ENCODE peak calls at places on chromosome 7, in five cellular contexts. Y is IMR-90, F is upper lobe of right lung, G is tibial artery, M is neural progenitor cell. E is an unnamed sample.

GRCh38 chr7:121330053-121330833 is 1.4 kb downstream of the WNT16 start:
- DNase-seq in F (no peak), Y (no peak), G (no peak), M (peak; percentile 81), E (no peak)

GRCh38 chr7:156080046-156080445 is 267.8 kb upstream of the SHH start:
- DNase-seq in Y (no peak), F (peak; percentile 27), G (peak; percentile 40), M (no peak), E (no peak)

GRCh38 chr7:80307251-80307856 is 172.7 kb downstream of the GNAI1 start:
- DNase-seq in G (no peak), F (no peak), M (no peak), Y (peak; percentile 85), E (no peak)

GRCh38 chr7:140596751-140597424 is 43.7 kb downstream of the DENND2A start:
- DNase-seq in M (no peak), Y (peak; percentile 79), G (no peak), F (no peak), E (no peak)

GRCh38 chr7:13109201-13109600 is 421.8 kb downstream of the ARL4A start:
- DNase-seq in M (no peak), Y (no peak), G (no peak), F (no peak), E (no peak)

GRCh38 chr7:90540406-90540805 is 55.7 kb upstream of the CDK14 start:
- DNase-seq in G (no peak), F (no peak), M (no peak), Y (no peak), E (no peak)

GRCh38 chr7:102264367-102264891 is 22.2 kb upstream of the SH2B2 start:
- DNase-seq in Y (peak; percentile 78), M (no peak), G (no peak), F (no peak), E (no peak)

GRCh38 chr7:129779602-129780256 is 168.2 kb downstream of the NRF1 start:
- DNase-seq in F (peak; percentile 91), Y (no peak), M (peak; percentile 85), G (no peak), E (no peak)

GRCh38 chr7:38034062-38034907 is 113.8 kb downstream of the EPDR1 start:
- DNase-seq in Y (no peak), G (no peak), F (no peak), M (no peak), E (no peak)

GRCh38 chr7:94173436-94173835 is 169.3 kb upstream of the BET1 start:
- DNase-seq in Y (no peak), G (no peak), F (no peak), M (no peak), E (no peak)

GRCh38 chr7:4740796-4741195 is 34.6 kb upstream of the AP5Z1 start:
- DNase-seq in F (no peak), Y (no peak), G (no peak), M (no peak), E (no peak)

GRCh38 chr7:100893318-100893895 is 2.3 kb downstream of the ACHE start:
- DNase-seq in M (no peak), Y (no peak), F (no peak), G (no peak), E (no peak)

GRCh38 chr7:139936760-139937310 is 107.8 kb downstream of the TBXAS1 start:
- DNase-seq in Y (peak; percentile 88), F (no peak), G (no peak), M (no peak), E (no peak)

GRCh38 chr7:34612671-34613070 is 45.3 kb upstream of the NPSR1 start:
- DNase-seq in Y (no peak), F (no peak), G (no peak), M (peak; percentile 4), E (no peak)

GRCh38 chr7:119065966-119066365 is 841.5 kb downstream of the ANKRD7 start:
- DNase-seq in F (no peak), Y (no peak), G (no peak), M (no peak), E (no peak)

GRCh38 chr7:44348300-44348699 is 22.9 kb upstream of the CAMK2B start:
- DNase-seq in G (no peak), M (peak; percentile 31), Y (peak; percentile 39), F (no peak), E (no peak)

GRCh38 chr7:134755422-134756022 is 23.9 kb upstream of the CALD1 start:
- DNase-seq in Y (no peak), G (no peak), F (no peak), M (peak; percentile 47), E (peak; percentile 44)

GRCh38 chr7:135924302-135924701 is 52.9 kb downstream of the MTPN start:
- DNase-seq in M (no peak), G (no peak), F (no peak), Y (peak; percentile 2), E (no peak)

GRCh38 chr7:2808891-2809660 is 35.0 kb downstream of the GNA12 start:
- DNase-seq in F (peak; percentile 74), M (no peak), Y (no peak), G (peak; percentile 61), E (no peak)

GRCh38 chr7:149881328-149882263 is 7.8 kb downstream of the ATP6V0E2 start:
- DNase-seq in G (no peak), M (no peak), Y (no peak), F (no peak), E (no peak)

GRCh38 chr7:129017933-129018538 is 36.9 kb downstream of the TNPO3 start:
- DNase-seq in Y (no peak), F (no peak), G (no peak), M (no peak), E (no peak)

GRCh38 chr7:154750353-154750801 is 252.5 kb downstream of the PAXIP1 start:
- DNase-seq in M (no peak), Y (no peak), F (no peak), G (no peak), E (no peak)

GRCh38 chr7:127256326-127256725 is 3.6 kb upstream of the GRM8 start:
- DNase-seq in Y (no peak), F (no peak), M (no peak), G (no peak), E (no peak)

GRCh38 chr7:82343-83155 is 109.8 kb upstream of the FAM20C start:
- DNase-seq in Y (no peak), G (peak; percentile 43), F (no peak), M (peak; percentile 29), E (no peak)

GRCh38 chr7:70630647-70631457 is 501.1 kb upstream of the GALNT17 start:
- DNase-seq in G (no peak), F (no peak), Y (peak; percentile 66), M (peak; percentile 34), E (no peak)

GRCh38 chr7:136950331-136950730 is 81.9 kb downstream of the CHRM2 start:
- DNase-seq in G (no peak), F (no peak), M (no peak), Y (no peak), E (no peak)

GRCh38 chr7:94578615-94579014 is 69.0 kb downstream of the CASD1 start:
- DNase-seq in G (no peak), M (no peak), F (no peak), Y (no peak), E (no peak)

GRCh38 chr7:137697026-137697425 is 149.7 kb downstream of the DGKI start:
- DNase-seq in Y (no peak), G (no peak), F (no peak), M (no peak), E (no peak)

GRCh38 chr7:127536426-127537152 is 48.8 kb downstream of the GCC1 start:
- DNase-seq in M (peak; percentile 42), Y (no peak), F (no peak), G (no peak), E (no peak)

GRCh38 chr7:140619101-140619615 is 21.5 kb downstream of the DENND2A start:
- DNase-seq in Y (no peak), G (no peak), F (no peak), M (no peak), E (no peak)

GRCh38 chr7:95658676-95659075 is 62.4 kb upstream of the PDK4 start:
- DNase-seq in Y (no peak), G (no peak), F (no peak), M (no peak), E (no peak)

DNA sequence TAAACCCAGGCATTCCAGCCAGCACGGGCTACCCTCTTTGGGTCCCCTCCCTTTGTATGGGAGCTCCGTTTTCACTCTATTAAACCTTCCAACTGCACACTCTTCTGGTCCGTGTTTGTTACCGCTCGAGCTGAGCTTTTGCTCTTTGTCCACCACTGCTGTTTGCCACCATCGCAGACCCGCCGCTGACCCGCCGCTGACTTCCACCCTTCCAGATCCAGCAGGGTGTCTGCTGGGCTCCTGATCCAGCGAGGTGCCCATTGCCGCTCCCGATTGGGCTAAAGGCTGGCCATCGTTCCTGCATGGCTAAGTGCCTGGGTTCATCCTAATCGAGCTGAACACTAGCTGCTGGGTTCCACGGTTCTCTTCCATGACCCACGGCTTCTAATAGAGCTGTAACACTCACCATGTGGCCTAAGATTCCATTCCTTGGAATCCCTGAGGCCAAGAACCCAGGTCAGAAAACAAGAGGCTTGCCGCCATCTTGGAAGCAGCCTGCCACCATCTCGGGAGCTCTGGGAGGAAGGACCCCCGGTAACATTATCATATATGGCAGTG is 14.5 kb downstream of the ZNF277 start:
- DNase-seq in G (no peak), F (no peak), M (no peak), Y (no peak), E (no peak)
- TF ChIP-seq CTCF in G (no peak), F (no peak), M (no peak), Y (no peak), E (no peak)

GRCh38 chr7:158266817-158267736 is 320.5 kb downstream of the PTPRN2 start:
- DNase-seq in M (no peak), Y (no peak), F (peak; percentile 61), G (peak; percentile 47), E (no peak)
- H3K9me3 ChIP-seq in M (no peaks in the 10 kb centered on the region), Y (peaks cover 70% of the 10 kb centered on the region), F (no peaks in the 10 kb centered on the region), G (no peaks in the 10 kb centered on the region), E (no peaks in the 10 kb centered on the region)

DNA sequence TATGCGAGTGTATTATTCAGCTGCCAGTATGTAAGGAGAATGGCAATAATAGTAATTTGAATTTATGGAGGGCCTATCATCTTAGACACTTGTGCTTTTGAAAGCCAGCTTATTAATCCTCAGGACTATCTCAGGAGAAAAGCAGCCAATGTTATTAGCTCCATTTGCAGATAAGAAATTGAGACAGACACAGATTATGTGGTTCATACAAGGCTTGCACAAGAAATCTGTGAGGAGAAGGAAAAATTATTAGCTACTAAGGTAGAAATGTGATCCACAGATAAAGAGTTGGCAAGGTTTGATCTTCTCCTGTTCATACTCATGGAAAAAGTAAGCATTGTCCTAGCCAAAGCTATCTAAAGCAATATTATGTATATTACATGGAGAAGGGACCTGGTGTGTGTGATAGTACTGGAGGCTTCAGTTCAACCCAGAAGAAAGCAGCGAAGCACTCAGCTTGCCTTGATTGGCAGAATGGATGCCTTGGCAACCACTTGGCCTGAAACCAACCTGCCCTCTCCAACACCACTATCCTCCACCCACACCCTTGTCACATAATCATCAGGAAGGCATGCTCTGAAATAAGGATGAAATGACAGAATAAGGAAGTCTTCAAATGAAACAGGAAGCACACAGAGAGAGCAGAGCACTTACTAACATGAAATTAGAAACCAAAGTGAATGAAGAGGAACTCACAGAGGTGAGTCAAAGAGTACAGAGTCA is 18.0 kb downstream of the MACC1 start:
- DNase-seq in Y (peak; percentile 87), G (peak; percentile 68), M (no peak), F (peak; percentile 78), E (peak; percentile 11)
- H3K4me1 ChIP-seq in Y (peaks cover 10% of the 10 kb centered on the region), G (no peaks in the 10 kb centered on the region), M (peaks cover 7% of the 10 kb centered on the region), F (peaks cover 6% of the 10 kb centered on the region), E (no peaks in the 10 kb centered on the region)

GRCh38 chr7:26853788-26854393 is 10.5 kb downstream of the SKAP2 start:
- DNase-seq in G (no peak), Y (peak; percentile 75), M (peak; percentile 39), F (no peak), E (no peak)
- TF ChIP-seq CTCF in G (peak; percentile 64), Y (peak; percentile 70), M (peak; percentile 60), F (peak; percentile 57), E (peak; percentile 37)

E was measured in CD8-positive, alpha-beta T cell.